ENCODE peak calls at places on chromosomes 2 and 18, in four cellular contexts. O, I, F and Q are unnamed samples.

GRCh38 chr2:127174176-127174575 is 45.9 kb downstream of the CYP27C1 start:
- DNase-seq in I (no peak), O (no peak), F (no peak), Q (no peak)

GRCh38 chr18:58878640-58879039 is 14.0 kb downstream of the ZNF532 start:
- DNase-seq in F (no peak), O (no peak), I (no peak), Q (no peak)

GRCh38 chr18:48540329-48541025 is 1.6 kb downstream of the CTIF start:
- DNase-seq in I (no peak), O (no peak), F (peak), Q (peak)

GRCh38 chr18:55779461-55779710 is 191.4 kb upstream of the TCF4 start:
- DNase-seq in I (no peak), F (no peak), O (no peak), Q (peak)

GRCh38 chr2:95323347-95324155 is 26.4 kb downstream of the KCNIP3 start:
- DNase-seq in F (peak), I (no peak), O (no peak), Q (peak)

GRCh38 chr2:95334916-95335641 is 37.9 kb downstream of the KCNIP3 start:
- DNase-seq in F (no peak), I (peak), O (no peak), Q (no peak)

GRCh38 chr2:29420999-29421856 is 306.0 kb downstream of the CLIP4 start:
- DNase-seq in F (no peak), I (no peak), O (no peak), Q (peak)

GRCh38 chr2:78701546-78701945 is 324.0 kb upstream of the REG3G start:
- DNase-seq in O (no peak), F (no peak), I (no peak), Q (peak)

GRCh38 chr2:12727085-12727484 is 10.3 kb downstream of the TRIB2 start:
- DNase-seq in F (no peak), O (no peak), I (no peak), Q (no peak)

GRCh38 chr2:150997702-150998480 is 263.8 kb downstream of the RBM43 start:
- DNase-seq in O (no peak), F (no peak), I (no peak), Q (no peak)

GRCh38 chr2:10319892-10320574 is 17.3 kb downstream of the HPCAL1 start:
- DNase-seq in F (no peak), I (no peak), O (no peak), Q (no peak)

GRCh38 chr2:121565389-121566250 is 34.9 kb downstream of the RNU4ATAC start:
- DNase-seq in O (no peak), F (no peak), I (no peak), Q (no peak)

GRCh38 chr2:240433973-240434727 is 1.3 kb upstream of the GPC1 start:
- DNase-seq in I (peak), O (no peak), F (no peak), Q (no peak)

GRCh38 chr18:3608488-3608887 is 158.5 kb downstream of the TGIF1 start:
- DNase-seq in I (no peak), F (no peak), O (no peak), Q (no peak)

GRCh38 chr2:36486546-36487044 is 111.4 kb downstream of the FEZ2 start:
- DNase-seq in I (peak), F (no peak), O (no peak), Q (no peak)

GRCh38 chr2:205902041-205902898 is 183.7 kb downstream of the INO80D start:
- DNase-seq in O (no peak), F (peak), I (no peak), Q (no peak)

GRCh38 chr18:33837191-33837590 is 259.2 kb downstream of the ASXL3 start:
- DNase-seq in I (no peak), F (no peak), O (no peak), Q (no peak)

GRCh38 chr2:200575957-200576356 is 9.9 kb upstream of the AOX1 start:
- DNase-seq in I (no peak), O (no peak), F (no peak), Q (peak)

GRCh38 chr2:191041418-191042161 is 27.6 kb upstream of the STAT1 start:
- DNase-seq in F (peak), I (no peak), O (no peak), Q (no peak)

GRCh38 chr2:119432882-119433522 is 1.3 kb downstream of the TMEM37 start:
- DNase-seq in I (no peak), O (no peak), F (no peak), Q (no peak)

GRCh38 chr2:74504591-74504990 is 2.9 kb downstream of the PCGF1 start:
- DNase-seq in F (no peak), I (no peak), O (no peak), Q (no peak)

DNA sequence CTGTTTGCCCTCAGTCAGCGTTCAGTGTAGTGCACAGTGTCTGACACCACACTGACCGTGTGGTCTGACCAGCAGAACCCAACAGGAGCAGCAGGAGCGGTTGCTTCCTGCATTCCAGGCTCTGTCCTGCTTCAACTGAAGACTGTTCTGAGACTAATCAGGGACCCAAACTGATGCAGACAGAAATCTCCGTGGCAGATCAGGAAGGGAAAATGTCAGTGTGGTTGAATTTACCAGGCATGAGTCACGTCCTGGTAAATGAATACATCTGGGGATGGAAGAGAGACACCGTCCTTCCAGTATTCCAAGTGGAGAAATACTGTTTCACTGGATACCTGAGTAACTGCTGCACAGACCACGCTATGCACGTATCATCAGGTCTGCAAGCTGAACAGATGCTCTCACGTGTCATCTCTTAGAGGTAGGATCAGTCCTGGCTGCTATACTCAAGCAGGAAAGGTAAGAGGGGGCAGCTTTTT is 223.6 kb upstream of the EPAS1 start:
- DNase-seq in F (no peak), I (peak), O (no peak), Q (no peak)
- H3K4me3 ChIP-seq in F (no peak), I (no peak), O (no peak), Q (no peak)

GRCh38 chr2:143841935-143842334 is 678.0 kb downstream of the ZEB2 start:
- DNase-seq in O (no peak), I (no peak), F (no peak), Q (no peak)
- TF ChIP-seq CTCF in O (no peak), I (no peak), F (no peak), Q (no peak)

GRCh38 chr2:239035361-239035814 is 187.5 kb downstream of the TWIST2 start:
- DNase-seq in O (no peak), F (peak), I (no peak), Q (peak)

GRCh38 chr2:239036819-239037558 is 189.1 kb downstream of the TWIST2 start:
- DNase-seq in O (no peak), F (no peak), I (no peak), Q (no peak)

GRCh38 chr2:239034561-239035341 is 186.9 kb downstream of the TWIST2 start:
- DNase-seq in O (no peak), I (no peak), F (no peak), Q (no peak)

GRCh38 chr2:239035997-239036731 is 188.3 kb downstream of the TWIST2 start:
- DNase-seq in F (no peak), I (no peak), O (no peak), Q (no peak)

GRCh38 chr2:239033801-239034560 is 186.1 kb downstream of the TWIST2 start:
- DNase-seq in O (no peak), F (no peak), I (no peak), Q (no peak)
- H3K4me3 ChIP-seq in O (no peak), F (no peak), I (no peak), Q (no peak)

DNA sequence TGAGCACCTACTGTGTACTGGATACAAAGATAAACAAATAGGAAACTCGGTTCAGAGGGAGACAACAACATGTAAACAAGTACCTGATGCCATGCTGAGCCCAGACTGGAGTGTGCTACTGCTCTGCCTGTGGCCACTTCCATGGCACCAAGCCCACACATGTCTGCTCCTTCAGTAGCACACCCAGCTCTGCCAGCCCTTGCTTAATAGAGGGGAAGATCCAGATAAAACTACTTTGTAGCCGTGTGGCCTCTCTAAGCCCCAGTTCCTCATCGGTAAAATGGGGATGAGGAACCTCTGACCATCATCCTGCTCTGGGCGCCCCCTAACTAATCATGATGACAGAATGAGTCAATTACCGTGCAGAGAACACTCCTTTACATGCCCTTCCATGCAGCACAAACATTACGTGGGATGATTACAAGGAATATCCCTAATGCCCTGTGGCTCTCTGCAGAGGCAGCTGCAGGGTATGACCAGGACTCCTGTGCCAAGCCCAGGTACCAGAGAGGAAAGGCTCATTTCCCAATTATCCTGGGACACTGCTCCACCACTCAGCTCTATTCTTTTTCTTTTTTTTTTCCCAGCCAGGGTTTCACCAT is 34.9 kb downstream of the DNMT3A start:
- DNase-seq in O (no peak), I (no peak), F (no peak), Q (no peak)
- TF ChIP-seq CTCF in O (no peak), I (no peak), F (no peak), Q (no peak)

GRCh38 chr2:85401844-85402243 is 8.3 kb downstream of the CAPG start:
- DNase-seq in F (no peak), I (no peak), O (no peak), Q (no peak)

GRCh38 chr2:85409719-85410583 is at the start of gene CAPG:
- DNase-seq in I (no peak), F (peak), O (peak), Q (peak)

GRCh38 chr2:85400541-85400940 is 9.6 kb downstream of the CAPG start:
- DNase-seq in I (no peak), F (no peak), O (no peak), Q (no peak)

GRCh38 chr2:85400951-85401805 is 9.0 kb downstream of the CAPG start:
- DNase-seq in O (no peak), F (no peak), I (no peak), Q (no peak)

GRCh38 chr2:85405076-85405402 is 5.1 kb downstream of the CAPG start:
- DNase-seq in O (no peak), I (no peak), F (no peak), Q (no peak)
- H3K4me3 ChIP-seq in O (no peak), I (peak), F (no peak), Q (no peak)

GRCh38 chr2:129129087-129129486 is 810.4 kb upstream of the HS6ST1 start:
- DNase-seq in O (no peak), F (no peak), I (no peak), Q (no peak)
- TF ChIP-seq CTCF in O (no peak), F (no peak), I (no peak), Q (no peak)

GRCh38 chr2:181954538-181954883 is 31.1 kb upstream of the PPP1R1C start:
- DNase-seq in F (no peak), I (no peak), O (no peak), Q (no peak)
- H3K4me3 ChIP-seq in F (no peak), I (peak), O (no peak), Q (no peak)